ENCODE peak calls at places on chromosomes 5 and 9, in four cellular contexts. One of them, this sample, is unnamed.

GRCh38 chr9:106104887-106105286 is 410.5 kb downstream of the TMEM38B start:
- DNase-seq in natural killer cell: no peak
- DNase-seq in IMR-90: no peak
- DNase-seq in stomach: no peak
- DNase-seq in this sample: no peak

GRCh38 chr5:37308796-37309195 is 59.6 kb upstream of the CPLANE1 start:
- DNase-seq in natural killer cell: no peak
- DNase-seq in IMR-90: peak
- DNase-seq in stomach: no peak
- DNase-seq in this sample: no peak

GRCh38 chr5:127515693-127516440 is 1.6 kb upstream of the PRRC1 start:
- DNase-seq in natural killer cell: no peak
- DNase-seq in IMR-90: no peak
- DNase-seq in stomach: no peak
- DNase-seq in this sample: no peak

GRCh38 chr9:120655005-120655622 is 59.2 kb downstream of the MEGF9 start:
- DNase-seq in natural killer cell: no peak
- DNase-seq in IMR-90: peak
- DNase-seq in stomach: no peak
- DNase-seq in this sample: no peak

GRCh38 chr9:137798901-137799629 is 78.5 kb upstream of the CACNA1B start:
- DNase-seq in natural killer cell: no peak
- DNase-seq in IMR-90: no peak
- DNase-seq in stomach: no peak
- DNase-seq in this sample: no peak

GRCh38 chr5:168260353-168261211 is 30.9 kb upstream of the WWC1 start:
- DNase-seq in natural killer cell: no peak
- DNase-seq in IMR-90: no peak
- DNase-seq in stomach: no peak
- DNase-seq in this sample: no peak

GRCh38 chr5:66442951-66443445 is 153.2 kb upstream of the MAST4 start:
- DNase-seq in natural killer cell: no peak
- DNase-seq in IMR-90: no peak
- DNase-seq in stomach: no peak
- DNase-seq in this sample: no peak

GRCh38 chr9:2809692-2810423 is 34.0 kb downstream of the PUM3 start:
- DNase-seq in natural killer cell: no peak
- DNase-seq in IMR-90: peak
- DNase-seq in stomach: no peak
- DNase-seq in this sample: no peak

GRCh38 chr5:146042628-146043279 is 62.6 kb downstream of the PLAC8L1 start:
- DNase-seq in natural killer cell: no peak
- DNase-seq in IMR-90: peak
- DNase-seq in stomach: no peak
- DNase-seq in this sample: no peak

GRCh38 chr9:38020251-38021076 is 48.6 kb downstream of the SHB start:
- DNase-seq in natural killer cell: no peak
- DNase-seq in IMR-90: no peak
- DNase-seq in stomach: no peak
- DNase-seq in this sample: no peak

GRCh38 chr5:14268738-14269137 is 125.6 kb downstream of the TRIO start:
- DNase-seq in natural killer cell: no peak
- DNase-seq in IMR-90: peak
- DNase-seq in stomach: no peak
- DNase-seq in this sample: no peak

GRCh38 chr5:107134931-107135330 is 535.8 kb downstream of the EFNA5 start:
- DNase-seq in natural killer cell: no peak
- DNase-seq in IMR-90: no peak
- DNase-seq in stomach: no peak
- DNase-seq in this sample: no peak

GRCh38 chr5:76372320-76373054 is 30.6 kb upstream of the IQGAP2 start:
- DNase-seq in natural killer cell: no peak
- DNase-seq in IMR-90: peak
- DNase-seq in stomach: no peak
- DNase-seq in this sample: no peak

GRCh38 chr5:112475747-112476435 is 56.8 kb upstream of the EPB41L4A start:
- DNase-seq in natural killer cell: no peak
- DNase-seq in IMR-90: no peak
- DNase-seq in stomach: no peak
- DNase-seq in this sample: no peak

GRCh38 chr9:82991684-82992083 is 71.3 kb downstream of the RASEF start:
- DNase-seq in natural killer cell: no peak
- DNase-seq in IMR-90: no peak
- DNase-seq in stomach: no peak
- DNase-seq in this sample: no peak

GRCh38 chr5:14029185-14029584 is 84.7 kb upstream of the DNAH5 start:
- DNase-seq in natural killer cell: no peak
- DNase-seq in IMR-90: no peak
- DNase-seq in stomach: no peak
- DNase-seq in this sample: no peak

GRCh38 chr9:112059145-112059979 is 115.7 kb downstream of the SUSD1 start:
- DNase-seq in natural killer cell: no peak
- DNase-seq in IMR-90: peak
- DNase-seq in stomach: no peak
- DNase-seq in this sample: no peak

GRCh38 chr5:122195784-122196394 is 66.5 kb downstream of the ZNF474 start:
- DNase-seq in natural killer cell: no peak
- DNase-seq in IMR-90: peak
- DNase-seq in stomach: no peak
- DNase-seq in this sample: no peak

GRCh38 chr9:112863214-112863613 is 27.5 kb downstream of the SLC46A2 start:
- DNase-seq in natural killer cell: no peak
- DNase-seq in IMR-90: peak
- DNase-seq in stomach: no peak
- DNase-seq in this sample: peak

GRCh38 chr5:36422957-36423356 is 121.3 kb upstream of the RANBP3L start:
- DNase-seq in natural killer cell: no peak
- DNase-seq in IMR-90: no peak
- DNase-seq in stomach: no peak
- DNase-seq in this sample: no peak

GRCh38 chr9:33785914-33786313 is 9.4 kb upstream of the PRSS3 start:
- DNase-seq in natural killer cell: no peak
- DNase-seq in IMR-90: peak
- DNase-seq in stomach: no peak
- DNase-seq in this sample: no peak

GRCh38 chr5:120823316-120823715 is 359.2 kb downstream of the PRR16 start:
- DNase-seq in natural killer cell: no peak
- DNase-seq in IMR-90: peak
- DNase-seq in stomach: no peak
- DNase-seq in this sample: no peak

GRCh38 chr9:89407070-89407469 is 88.8 kb downstream of the SECISBP2 start:
- DNase-seq in natural killer cell: no peak
- DNase-seq in IMR-90: no peak
- DNase-seq in stomach: no peak
- DNase-seq in this sample: no peak

GRCh38 chr5:177370488-177371119 is 12.9 kb downstream of the RGS14 start:
- DNase-seq in natural killer cell: no peak
- DNase-seq in IMR-90: peak
- DNase-seq in stomach: peak
- DNase-seq in this sample: peak

GRCh38 chr9:110179734-110180133 is 28.2 kb downstream of the C9orf152 start:
- DNase-seq in natural killer cell: no peak
- DNase-seq in IMR-90: peak
- DNase-seq in stomach: no peak
- DNase-seq in this sample: no peak

GRCh38 chr9:121841771-121842611 is 190.6 kb downstream of the DAB2IP start:
- DNase-seq in natural killer cell: no peak
- DNase-seq in IMR-90: peak
- DNase-seq in stomach: peak
- DNase-seq in this sample: no peak

GRCh38 chr9:136657975-136658848 is 4.5 kb upstream of the EGFL7 start:
- DNase-seq in natural killer cell: no peak
- DNase-seq in IMR-90: no peak
- DNase-seq in stomach: no peak
- DNase-seq in this sample: no peak

GRCh38 chr9:90612957-90613356 is 29.7 kb downstream of the DIRAS2 start:
- DNase-seq in natural killer cell: no peak
- DNase-seq in IMR-90: no peak
- DNase-seq in stomach: no peak
- DNase-seq in this sample: no peak

GRCh38 chr5:43193171-43193951 is 1.3 kb downstream of the NIM1K start:
- DNase-seq in natural killer cell: no peak
- DNase-seq in IMR-90: peak
- DNase-seq in stomach: no peak
- DNase-seq in this sample: peak

GRCh38 chr9:111766066-111766465 is 28.7 kb downstream of the SHOC1 start:
- DNase-seq in natural killer cell: no peak
- DNase-seq in IMR-90: no peak
- DNase-seq in stomach: no peak
- DNase-seq in this sample: no peak

GRCh38 chr9:134422701-134423100 is 96.4 kb downstream of the RXRA start:
- DNase-seq in natural killer cell: no peak
- DNase-seq in IMR-90: no peak
- DNase-seq in stomach: peak
- DNase-seq in this sample: no peak

GRCh38 chr9:134423757-134424156 is 97.5 kb downstream of the RXRA start:
- DNase-seq in natural killer cell: no peak
- DNase-seq in IMR-90: no peak
- DNase-seq in stomach: no peak
- DNase-seq in this sample: no peak

GRCh38 chr9:134421888-134422287 is 95.6 kb downstream of the RXRA start:
- DNase-seq in natural killer cell: no peak
- DNase-seq in IMR-90: no peak
- DNase-seq in stomach: no peak
- DNase-seq in this sample: no peak

GRCh38 chr9:134422301-134422700 is 96.0 kb downstream of the RXRA start:
- DNase-seq in natural killer cell: no peak
- DNase-seq in IMR-90: no peak
- DNase-seq in stomach: peak
- DNase-seq in this sample: no peak

DNA sequence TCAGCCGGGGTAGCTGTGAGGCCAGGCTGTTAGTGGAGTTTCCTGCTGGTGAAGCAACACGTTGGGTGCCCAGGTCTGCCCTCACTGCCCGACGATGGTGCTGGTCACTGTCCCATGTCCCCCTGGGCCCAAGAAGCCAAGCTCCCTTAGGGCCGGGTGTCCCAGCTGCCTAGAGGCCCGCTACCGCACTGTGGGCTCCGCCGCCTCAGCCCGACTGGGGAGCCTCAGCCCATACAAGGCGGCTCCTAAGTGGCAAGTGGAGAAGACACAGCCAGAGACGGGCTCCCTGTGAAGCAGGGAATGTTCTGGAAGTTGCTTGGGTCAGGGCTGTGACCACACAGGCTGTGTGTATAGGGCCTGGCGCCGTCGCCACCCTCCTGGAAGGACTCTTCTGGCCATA is 96.9 kb downstream of the RXRA start:
- DNase-seq in natural killer cell: no peak
- DNase-seq in IMR-90: no peak
- DNase-seq in stomach: no peak
- DNase-seq in this sample: no peak
- TF ChIP-seq CTCF in natural killer cell: no peak
- TF ChIP-seq CTCF in IMR-90: no peak
- TF ChIP-seq CTCF in stomach: no peak
- TF ChIP-seq CTCF in this sample: no peak

GRCh38 chr5:1348986-1349245 is 4.0 kb upstream of the CLPTM1L start:
- DNase-seq in natural killer cell: no peak
- DNase-seq in IMR-90: no peak
- DNase-seq in stomach: no peak
- DNase-seq in this sample: no peak

GRCh38 chr5:1347571-1347970 is 2.7 kb upstream of the CLPTM1L start:
- DNase-seq in natural killer cell: no peak
- DNase-seq in IMR-90: no peak
- DNase-seq in stomach: no peak
- DNase-seq in this sample: no peak

GRCh38 chr5:1351156-1351555 is 6.3 kb upstream of the CLPTM1L start:
- DNase-seq in natural killer cell: no peak
- DNase-seq in IMR-90: no peak
- DNase-seq in stomach: no peak
- DNase-seq in this sample: no peak

GRCh38 chr5:1346627-1347440 is 1.9 kb upstream of the CLPTM1L start:
- DNase-seq in natural killer cell: no peak
- DNase-seq in IMR-90: no peak
- DNase-seq in stomach: no peak
- DNase-seq in this sample: no peak

GRCh38 chr5:1349246-1349645 is 4.3 kb upstream of the CLPTM1L start:
- DNase-seq in natural killer cell: no peak
- DNase-seq in IMR-90: no peak
- DNase-seq in stomach: no peak
- DNase-seq in this sample: no peak
- TF ChIP-seq CTCF in natural killer cell: no peak
- TF ChIP-seq CTCF in IMR-90: no peak
- TF ChIP-seq CTCF in stomach: no peak
- TF ChIP-seq CTCF in this sample: no peak

DNA sequence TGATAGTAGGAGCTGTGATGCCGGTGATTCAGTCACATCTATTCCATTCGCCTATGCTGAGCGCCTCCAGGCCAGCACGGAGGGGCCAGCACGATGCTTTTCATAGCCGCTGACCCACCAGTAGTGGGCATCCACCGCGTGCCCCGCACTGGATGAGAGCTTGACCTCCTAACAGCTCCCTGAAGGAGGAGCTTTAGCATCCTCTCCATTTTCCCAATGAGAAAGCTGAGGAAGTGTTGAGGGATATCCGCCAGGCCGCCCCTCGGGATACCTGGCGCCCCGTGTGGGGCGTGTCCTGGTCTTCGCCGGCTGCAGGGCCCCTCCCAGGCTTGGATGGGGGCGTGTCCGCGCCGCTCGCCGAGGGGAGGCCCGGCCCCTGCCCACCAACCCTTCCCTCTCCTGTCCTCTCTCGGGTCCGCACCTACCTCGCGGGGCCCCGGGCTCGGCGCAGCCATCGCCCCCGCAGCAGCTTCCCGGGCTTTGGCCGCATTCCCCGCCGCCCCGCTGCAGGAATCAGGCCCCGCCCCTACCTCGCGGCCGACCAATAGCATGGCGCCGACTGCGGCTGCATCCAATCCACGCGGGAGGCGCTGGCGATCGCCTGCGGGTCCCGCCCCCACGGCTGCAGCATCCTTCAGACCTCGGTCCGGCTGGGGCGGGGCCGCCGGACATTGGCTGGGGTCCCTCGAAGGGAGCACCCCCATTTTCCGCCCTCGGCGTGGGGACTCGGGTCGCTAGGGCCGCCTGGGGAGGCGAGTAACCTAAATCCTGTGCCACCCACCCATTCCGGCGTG is at the start of gene PIP5KL1:
- DNase-seq in natural killer cell: peak
- DNase-seq in IMR-90: peak
- DNase-seq in stomach: peak
- DNase-seq in this sample: peak
- TF ChIP-seq CTCF in natural killer cell: no peak
- TF ChIP-seq CTCF in IMR-90: peak
- TF ChIP-seq CTCF in stomach: no peak
- TF ChIP-seq CTCF in this sample: no peak

GRCh38 chr9:70105142-70105541 is 61.5 kb downstream of the MAMDC2 start:
- DNase-seq in natural killer cell: no peak
- DNase-seq in IMR-90: no peak
- DNase-seq in stomach: no peak
- DNase-seq in this sample: no peak

GRCh38 chr9:70111042-70111602 is 67.5 kb downstream of the MAMDC2 start:
- DNase-seq in natural killer cell: peak
- DNase-seq in IMR-90: peak
- DNase-seq in stomach: peak
- DNase-seq in this sample: peak

GRCh38 chr9:70106571-70106970 is 62.9 kb downstream of the MAMDC2 start:
- DNase-seq in natural killer cell: no peak
- DNase-seq in IMR-90: no peak
- DNase-seq in stomach: no peak
- DNase-seq in this sample: no peak

GRCh38 chr9:70110194-70111041 is 66.8 kb downstream of the MAMDC2 start:
- DNase-seq in natural killer cell: no peak
- DNase-seq in IMR-90: peak
- DNase-seq in stomach: no peak
- DNase-seq in this sample: no peak

GRCh38 chr9:70108181-70108580 is 64.5 kb downstream of the MAMDC2 start:
- DNase-seq in natural killer cell: no peak
- DNase-seq in IMR-90: no peak
- DNase-seq in stomach: no peak
- DNase-seq in this sample: no peak
- TF ChIP-seq CTCF in natural killer cell: no peak
- TF ChIP-seq CTCF in IMR-90: no peak
- TF ChIP-seq CTCF in stomach: no peak
- TF ChIP-seq CTCF in this sample: no peak